ENCODE peak calls at places on chromosomes 2 and 18, in four cellular contexts. S, C, R and M are unnamed samples.

GRCh38 chr2:55598056-55598795 is 19.2 kb downstream of the PPP4R3B start:
- DNase-seq in C (no peak), S (no peak), R (no peak), M (no peak)

GRCh38 chr2:161710131-161710915 is 86.1 kb downstream of the SLC4A10 start:
- DNase-seq in R (no peak), C (no peak), S (no peak), M (no peak)

GRCh38 chr2:39581866-39582265 is 83.9 kb upstream of the TMEM178A start:
- DNase-seq in R (no peak), C (no peak), S (no peak), M (no peak)

GRCh38 chr2:205752421-205752820 is 70.1 kb downstream of the NRP2 start:
- DNase-seq in R (no peak), C (no peak), S (no peak), M (no peak)

GRCh38 chr2:12008425-12009061 is 262.1 kb downstream of the LPIN1 start:
- DNase-seq in S (no peak), C (no peak), R (peak), M (no peak)

GRCh38 chr2:99900589-99900988 is 241.8 kb downstream of the AFF3 start:
- DNase-seq in R (no peak), C (no peak), S (no peak), M (no peak)

GRCh38 chr2:50674876-50675275 is 357.1 kb downstream of the NRXN1 start:
- DNase-seq in R (no peak), S (peak), C (peak), M (peak)

GRCh38 chr2:221969087-221969829 is 329.5 kb downstream of the PAX3 start:
- DNase-seq in R (no peak), S (peak), C (peak), M (no peak)

GRCh38 chr2:20539133-20539719 is 92.4 kb downstream of the RHOB start:
- DNase-seq in R (no peak), C (peak), S (no peak), M (peak)

GRCh38 chr18:72826736-72827135 is 41.1 kb downstream of the NETO1 start:
- DNase-seq in R (no peak), S (peak), C (no peak), M (no peak)

GRCh38 chr2:58896600-58896999 is 655.5 kb upstream of the FANCL start:
- DNase-seq in S (no peak), C (no peak), R (no peak), M (no peak)

GRCh38 chr18:55321268-55322175 is 266.5 kb downstream of the TCF4 start:
- DNase-seq in S (peak), C (no peak), R (peak), M (no peak)

GRCh38 chr18:55323051-55323994 is 264.7 kb downstream of the TCF4 start:
- DNase-seq in C (no peak), S (no peak), R (no peak), M (no peak)

GRCh38 chr18:55320399-55321255 is 267.4 kb downstream of the TCF4 start:
- DNase-seq in S (no peak), R (no peak), C (no peak), M (no peak)

GRCh38 chr18:55324166-55324565 is 263.8 kb downstream of the TCF4 start:
- DNase-seq in R (no peak), C (no peak), S (no peak), M (no peak)

DNA sequence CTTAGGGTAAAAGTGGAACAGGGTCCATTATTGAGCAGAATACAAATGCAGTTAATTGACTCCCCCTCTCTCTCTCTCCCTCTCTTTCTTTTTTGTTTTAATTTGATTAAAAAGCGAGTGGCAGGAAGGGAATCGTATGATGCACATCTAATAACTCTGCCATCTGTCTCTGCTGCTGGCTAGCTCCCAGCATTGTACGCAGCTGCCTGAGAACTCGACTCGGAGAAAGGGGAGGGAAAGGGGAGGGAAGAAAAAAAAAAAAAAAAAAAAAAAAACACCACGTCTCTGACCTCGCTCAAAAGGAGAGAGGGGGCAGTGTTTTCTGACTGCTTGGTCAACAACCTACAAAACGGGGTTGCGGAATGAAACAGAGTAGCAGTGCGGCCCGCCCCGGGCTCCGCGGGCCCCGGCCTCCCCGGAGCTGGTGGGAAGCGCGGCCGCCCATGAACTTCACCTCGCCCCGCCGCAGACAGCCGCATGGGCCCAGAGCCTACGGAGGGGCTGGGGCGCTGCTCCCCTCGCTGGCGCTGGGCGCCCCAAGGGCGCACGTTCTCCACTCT is 265.7 kb downstream of the TCF4 start:
- DNase-seq in R (peak), S (peak), C (no peak), M (no peak)
- TF ChIP-seq CREM in R (no peak), S (no peak), C (no peak), M (no peak)

GRCh38 chr2:233476083-233476410 is 90.5 kb downstream of the USP40 start:
- DNase-seq in R (no peak), C (no peak), S (no peak), M (no peak)

GRCh38 chr2:233479616-233480489 is 86.7 kb downstream of the USP40 start:
- DNase-seq in C (no peak), S (no peak), R (no peak), M (no peak)

GRCh38 chr2:233477548-233478433 is 88.8 kb downstream of the USP40 start:
- DNase-seq in C (no peak), R (no peak), S (no peak), M (no peak)

GRCh38 chr2:233473878-233474277 is 92.7 kb downstream of the USP40 start:
- DNase-seq in S (no peak), R (no peak), C (no peak), M (no peak)

DNA sequence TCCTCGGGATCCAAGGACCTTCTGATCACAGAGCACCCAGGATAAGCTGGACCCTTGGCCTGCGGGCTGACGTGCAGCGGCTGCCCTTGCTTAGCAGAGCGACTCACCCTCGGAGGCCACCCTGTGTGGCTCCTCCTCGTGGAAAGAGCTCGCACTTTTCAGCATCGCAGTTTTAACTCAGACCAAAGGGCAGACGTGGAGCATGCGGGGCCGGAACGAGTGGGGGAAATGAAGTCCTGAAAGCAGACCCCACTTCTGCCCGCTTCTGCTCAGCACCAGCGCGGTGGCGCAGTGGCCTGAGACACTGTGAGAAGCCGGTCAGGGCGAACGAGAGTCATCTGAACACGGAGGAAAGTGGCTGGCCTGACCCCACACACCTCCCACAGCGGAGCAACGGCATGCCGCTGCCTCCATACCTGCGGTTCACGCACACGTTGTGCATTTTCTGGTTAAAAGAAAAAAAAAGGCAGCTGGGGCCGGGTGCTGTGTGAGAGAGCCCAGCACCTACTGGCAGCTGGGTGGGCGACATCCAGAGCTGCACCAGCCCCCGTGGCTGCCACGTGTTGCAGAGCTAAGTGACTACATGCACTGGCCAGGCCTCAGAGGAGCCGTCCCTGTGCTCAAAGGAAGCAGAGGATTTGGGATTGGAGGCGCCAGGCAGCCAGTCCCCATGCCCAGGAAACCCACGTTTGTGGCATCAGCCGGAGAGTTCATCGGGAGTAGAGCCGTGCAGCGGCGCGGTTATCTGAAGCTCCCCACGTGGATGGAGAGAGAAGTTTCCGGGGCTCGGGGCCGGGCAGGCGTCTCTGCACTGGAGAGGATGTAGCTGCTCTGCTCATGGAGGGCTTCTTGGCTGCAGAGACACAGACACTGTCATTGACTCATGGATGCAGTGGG is 89.7 kb downstream of the USP40 start:
- DNase-seq in S (no peak), C (no peak), R (no peak), M (no peak)
- TF ChIP-seq CREM in S (no peak), C (no peak), R (no peak), M (no peak)

GRCh38 chr2:190829642-190830041 is 51.0 kb upstream of the GLS start:
- DNase-seq in R (no peak), S (no peak), C (no peak), M (no peak)
- TF ChIP-seq CREM in R (no peak), S (no peak), C (no peak), M (no peak)

DNA sequence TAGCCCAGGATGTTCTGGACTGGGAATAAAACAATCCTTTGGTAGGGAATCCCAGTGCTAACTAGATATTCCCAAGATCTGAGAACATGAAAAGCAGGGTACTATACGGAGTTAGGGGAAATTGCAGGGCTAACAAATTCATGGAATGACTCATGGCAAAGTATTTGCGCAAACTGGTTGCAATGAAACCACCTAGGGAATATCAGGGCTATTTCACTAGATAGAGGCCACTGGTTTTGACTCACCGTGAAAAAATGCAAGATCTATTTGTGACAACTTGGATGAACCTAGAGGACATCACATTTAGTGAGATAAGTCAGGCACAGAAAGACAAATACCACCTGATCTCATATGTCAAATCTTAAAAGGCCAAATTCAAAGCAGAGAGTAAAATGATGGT is 233.3 kb downstream of the MBD2 start:
- DNase-seq in R (no peak), S (no peak), C (peak), M (no peak)
- TF ChIP-seq CREM in R (no peak), S (no peak), C (no peak), M (no peak)